ENCODE peak calls at places on chromosome 3, in six cellular contexts. Q, T, V, I, H and F are unnamed samples.

GRCh38 chr3:156378871-156379270 is 176.0 kb downstream of the SSR3 start:
- DNase-seq in Q (no peak), T (no peak), V (no peak), I (no peak), H (no peak), F (no peak)

GRCh38 chr3:43155464-43156121 is 49.7 kb upstream of the POMGNT2 start:
- DNase-seq in Q (peak), T (peak), V (no peak), I (no peak), H (peak), F (peak)

GRCh38 chr3:25513642-25514266 is 85.7 kb downstream of the RARB start:
- DNase-seq in Q (no peak), T (no peak), V (no peak), I (no peak), H (no peak), F (no peak)

GRCh38 chr3:182726258-182727142 is 66.8 kb upstream of the ATP11B start:
- DNase-seq in Q (no peak), T (no peak), V (no peak), I (no peak), H (no peak), F (peak)

GRCh38 chr3:66428733-66429132 is 72.1 kb downstream of the LRIG1 start:
- DNase-seq in Q (peak), T (peak), V (no peak), I (peak), H (peak), F (peak)

GRCh38 chr3:17505856-17506255 is 236.6 kb downstream of the TBC1D5 start:
- DNase-seq in Q (no peak), T (no peak), V (no peak), I (no peak), H (no peak), F (no peak)

GRCh38 chr3:49017978-49018706 is at the start of gene DALRD3:
- DNase-seq in Q (peak), T (peak), V (peak), I (no peak), H (peak), F (peak)

GRCh38 chr3:179149951-179150350 is 1.8 kb downstream of the PIK3CA start:
- DNase-seq in Q (no peak), T (no peak), V (no peak), I (no peak), H (no peak), F (no peak)

GRCh38 chr3:63869929-63870328 is 6.3 kb downstream of the ATXN7 start:
- DNase-seq in Q (no peak), T (no peak), V (no peak), I (no peak), H (no peak), F (no peak)

GRCh38 chr3:63875510-63875909 is 11.8 kb downstream of the ATXN7 start:
- DNase-seq in Q (no peak), T (no peak), V (no peak), I (no peak), H (no peak), F (no peak)

GRCh38 chr3:63870606-63871005 is 6.9 kb downstream of the ATXN7 start:
- DNase-seq in Q (no peak), T (no peak), V (no peak), I (no peak), H (no peak), F (no peak)

GRCh38 chr3:63874769-63875168 is 11.1 kb downstream of the ATXN7 start:
- DNase-seq in Q (no peak), T (no peak), V (no peak), I (no peak), H (no peak), F (no peak)

DNA sequence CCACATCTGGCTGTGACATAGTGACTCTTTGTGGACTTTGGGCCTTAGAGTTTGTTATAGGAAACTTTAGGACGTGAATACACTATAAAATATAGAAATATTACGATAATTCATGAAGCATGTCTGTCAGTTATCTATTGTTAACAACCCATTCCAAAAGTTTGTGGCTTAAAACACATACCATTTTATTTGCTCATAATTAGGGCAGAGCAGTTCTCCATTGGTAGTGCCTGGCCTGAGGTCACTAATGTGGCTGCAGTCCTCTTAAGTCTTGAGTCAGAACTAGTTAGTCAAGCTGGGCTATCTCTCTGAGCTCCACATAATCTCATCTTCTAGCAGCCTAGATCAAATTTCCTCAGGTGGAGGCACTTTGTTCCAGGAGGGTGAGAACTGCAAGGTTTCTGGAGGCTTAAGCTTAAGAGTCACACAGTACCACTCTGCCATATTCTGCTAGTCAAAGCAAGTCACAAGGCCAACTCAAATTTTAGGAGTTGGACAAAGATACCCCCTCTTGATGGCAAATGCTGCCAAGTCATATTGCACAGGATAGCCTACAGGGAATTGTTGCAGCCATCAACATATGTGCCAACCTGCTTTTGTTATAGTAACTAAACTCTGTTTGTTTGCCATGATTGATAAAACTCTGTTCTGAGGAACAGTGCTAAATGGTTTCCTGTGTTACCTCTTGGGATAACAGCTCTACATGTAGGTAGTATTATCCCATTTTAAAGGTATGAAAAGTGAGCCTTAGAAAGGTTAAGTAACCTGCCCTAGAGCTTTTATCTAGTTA is 8.7 kb downstream of the ATXN7 start:
- DNase-seq in Q (no peak), T (no peak), V (no peak), I (no peak), H (no peak), F (no peak)
- H3K27ac ChIP-seq in Q (no peak), T (no peak), V (no peak), I (no peak), H (no peak), F (no peak)

DNA sequence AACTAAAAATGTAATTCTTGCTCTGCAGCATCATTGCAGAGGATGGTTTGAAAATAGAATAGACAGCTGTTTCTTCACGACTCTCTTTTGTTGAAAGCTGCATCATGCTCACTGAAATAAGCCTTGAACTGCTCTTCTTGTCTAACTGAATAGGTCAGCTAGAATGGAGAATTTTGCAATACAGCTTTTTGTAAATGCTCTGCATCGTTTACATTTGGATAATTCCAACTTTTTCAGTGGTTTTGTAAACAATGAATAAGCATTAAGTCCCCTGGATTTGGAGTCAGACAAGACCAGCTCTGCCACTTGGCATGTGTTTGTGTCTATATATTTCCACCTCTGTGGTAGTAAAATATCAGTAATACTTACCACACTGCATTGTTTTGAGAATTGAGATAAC is 95.2 kb downstream of the PLSCR2 start:
- DNase-seq in Q (no peak), T (no peak), V (no peak), I (no peak), H (no peak), F (no peak)
- H3K27ac ChIP-seq in Q (no peak), T (no peak), V (no peak), I (no peak), H (no peak), F (no peak)

DNA sequence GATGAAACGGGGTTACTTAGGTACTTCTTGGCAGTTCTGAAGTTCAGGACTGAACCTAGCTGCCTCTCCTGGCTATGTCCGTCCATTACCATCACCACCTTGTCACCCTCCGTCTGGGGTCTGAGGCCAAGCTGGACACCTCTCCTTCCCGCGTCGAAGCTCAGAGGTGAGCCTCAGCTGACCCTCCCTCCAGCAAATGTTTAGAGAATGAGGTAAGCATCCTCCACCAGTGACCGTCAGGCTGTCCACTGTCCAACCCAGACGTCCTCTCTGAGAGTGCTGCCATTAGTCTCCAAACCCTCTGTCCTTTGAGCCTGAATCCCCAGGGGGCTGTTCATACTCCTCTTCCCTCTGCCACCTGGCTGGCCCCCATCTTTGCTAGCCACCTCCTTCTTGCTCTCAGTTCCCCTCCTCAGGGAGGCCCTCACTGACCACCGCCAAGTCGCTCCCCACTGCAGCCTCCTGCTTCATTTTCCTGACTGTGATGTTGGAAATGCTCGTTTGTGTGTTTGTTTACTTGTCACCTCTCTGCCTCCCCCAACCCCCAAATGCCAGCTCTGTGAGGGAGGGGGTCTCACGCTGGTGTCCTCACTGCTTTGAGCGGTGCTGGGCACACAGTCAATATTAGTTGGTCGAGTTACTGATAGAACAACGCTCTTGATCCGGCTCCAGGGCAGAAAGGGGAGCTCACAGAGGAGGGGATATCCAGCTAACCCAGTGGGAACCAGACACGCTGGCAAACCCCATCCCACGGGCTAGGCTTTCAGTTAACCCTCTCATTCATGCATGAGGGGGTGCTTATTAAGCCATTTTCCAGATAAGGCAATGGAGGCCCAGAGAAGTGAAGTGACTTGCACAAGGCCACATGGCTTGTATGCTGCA is 64.9 kb downstream of the IQSEC1 start:
- DNase-seq in Q (no peak), T (no peak), V (no peak), I (no peak), H (no peak), F (no peak)
- H3K27ac ChIP-seq in Q (no peak), T (no peak), V (peak), I (no peak), H (peak), F (no peak)

GRCh38 chr3:50227390-50228183 is 8.4 kb upstream of the GNAI2 start:
- DNase-seq in Q (peak), T (peak), V (peak), I (no peak), H (peak), F (peak)
- H3K27ac ChIP-seq in Q (peak), T (peak), V (peak), I (peak), H (peak), F (peak)

GRCh38 chr3:129196601-129197000 is 12.9 kb upstream of the CNBP start:
- DNase-seq in Q (no peak), T (no peak), V (no peak), I (no peak), H (no peak), F (no peak)

GRCh38 chr3:129195731-129196256 is 12.1 kb upstream of the CNBP start:
- DNase-seq in Q (peak), T (peak), V (no peak), I (peak), H (peak), F (no peak)

GRCh38 chr3:129199366-129199765 is 15.7 kb upstream of the CNBP start:
- DNase-seq in Q (no peak), T (no peak), V (no peak), I (no peak), H (no peak), F (no peak)

GRCh38 chr3:129197341-129197740 is 13.6 kb upstream of the CNBP start:
- DNase-seq in Q (no peak), T (peak), V (no peak), I (no peak), H (no peak), F (no peak)
- H3K27ac ChIP-seq in Q (peak), T (peak), V (peak), I (no peak), H (no peak), F (no peak)

GRCh38 chr3:30614943-30615342 is 8.5 kb downstream of the TGFBR2 start:
- DNase-seq in Q (no peak), T (no peak), V (no peak), I (no peak), H (no peak), F (no peak)

GRCh38 chr3:30617069-30617468 is 10.7 kb downstream of the TGFBR2 start:
- DNase-seq in Q (no peak), T (no peak), V (no peak), I (no peak), H (no peak), F (no peak)

GRCh38 chr3:30617653-30618052 is 11.3 kb downstream of the TGFBR2 start:
- DNase-seq in Q (no peak), T (no peak), V (no peak), I (no peak), H (no peak), F (no peak)

GRCh38 chr3:30615615-30616346 is 9.4 kb downstream of the TGFBR2 start:
- DNase-seq in Q (no peak), T (no peak), V (no peak), I (no peak), H (no peak), F (no peak)

DNA sequence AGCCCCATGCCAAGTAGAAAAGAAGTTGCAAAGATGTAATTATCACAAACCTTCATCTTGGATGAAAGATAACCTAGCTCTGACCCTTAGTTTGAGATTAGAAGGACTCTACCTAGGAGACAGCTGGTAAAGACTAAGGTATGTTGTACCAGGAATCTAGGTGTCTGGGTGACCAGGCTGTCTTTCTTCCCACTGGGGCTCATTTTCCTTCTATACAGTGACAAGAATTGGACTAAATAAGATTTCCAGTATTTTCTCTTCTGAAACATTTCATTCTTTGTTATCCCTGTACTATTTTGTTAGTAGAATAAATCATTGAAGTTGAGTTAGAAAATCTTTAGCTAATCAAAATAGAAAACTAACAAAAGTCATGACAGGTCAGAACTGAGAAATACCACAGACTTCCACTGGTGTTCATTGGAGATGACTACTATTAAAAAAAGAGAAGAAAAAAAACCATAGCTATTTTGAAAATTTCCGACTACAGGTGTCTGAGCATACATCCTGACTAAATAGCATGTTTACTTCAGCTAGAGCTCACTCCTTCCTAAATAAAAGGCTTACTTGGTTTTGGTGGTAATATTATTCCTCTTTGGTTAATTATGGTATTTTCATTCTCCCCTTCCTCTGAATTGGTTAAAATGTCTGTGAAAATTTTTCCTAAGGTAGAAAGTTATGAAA is 10.1 kb downstream of the TGFBR2 start:
- DNase-seq in Q (no peak), T (no peak), V (no peak), I (no peak), H (no peak), F (no peak)
- H3K27ac ChIP-seq in Q (no peak), T (no peak), V (peak), I (no peak), H (no peak), F (no peak)

GRCh38 chr3:58666683-58667082 is at the start of gene FAM3D:
- DNase-seq in Q (no peak), T (peak), V (no peak), I (no peak), H (peak), F (peak)
- H3K27ac ChIP-seq in Q (no peak), T (no peak), V (peak), I (no peak), H (peak), F (peak)

DNA sequence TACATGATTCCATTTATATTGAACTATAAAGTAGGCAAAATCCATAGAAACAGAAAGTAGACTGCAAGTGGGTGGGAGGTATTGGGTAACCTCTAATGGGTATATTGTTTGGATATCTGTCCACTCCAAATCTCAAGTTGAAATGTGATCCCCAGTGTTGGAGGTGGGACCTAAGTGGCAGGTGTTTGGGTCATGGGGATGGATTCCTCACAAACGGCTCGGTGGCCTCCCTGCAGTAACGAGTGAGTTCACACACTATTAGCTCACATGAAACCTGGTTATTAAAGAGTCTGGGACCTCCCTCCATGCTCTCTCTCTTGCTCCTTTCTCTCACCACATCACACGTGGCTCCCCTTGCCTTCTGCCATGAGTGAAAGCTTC is 31.8 kb downstream of the MKRN2 start:
- DNase-seq in Q (no peak), T (no peak), V (peak), I (no peak), H (peak), F (no peak)
- H3K27ac ChIP-seq in Q (peak), T (no peak), V (no peak), I (no peak), H (no peak), F (no peak)

DNA sequence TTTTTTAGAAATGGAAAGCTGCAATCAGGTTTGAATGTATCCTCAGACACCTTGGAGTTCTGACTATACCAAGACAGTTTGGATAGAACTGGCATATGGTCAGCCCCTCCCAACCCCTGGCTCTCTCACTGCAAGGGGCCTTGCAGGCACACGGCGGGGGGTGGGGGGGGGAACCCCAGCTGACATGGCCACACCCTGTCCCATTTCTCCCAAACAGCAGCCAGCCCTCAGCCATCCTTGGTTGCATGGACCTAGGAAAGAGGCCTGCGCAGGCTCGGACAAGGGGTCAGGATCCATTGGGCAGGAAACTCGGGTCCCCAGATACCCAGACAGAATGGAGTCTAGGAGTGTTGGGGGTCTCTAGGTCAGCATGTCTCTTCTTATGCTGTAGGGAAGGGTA is 14.5 kb downstream of the CAND2 start:
- DNase-seq in Q (no peak), T (no peak), V (no peak), I (no peak), H (no peak), F (no peak)
- H3K27ac ChIP-seq in Q (no peak), T (peak), V (no peak), I (no peak), H (no peak), F (no peak)

DNA sequence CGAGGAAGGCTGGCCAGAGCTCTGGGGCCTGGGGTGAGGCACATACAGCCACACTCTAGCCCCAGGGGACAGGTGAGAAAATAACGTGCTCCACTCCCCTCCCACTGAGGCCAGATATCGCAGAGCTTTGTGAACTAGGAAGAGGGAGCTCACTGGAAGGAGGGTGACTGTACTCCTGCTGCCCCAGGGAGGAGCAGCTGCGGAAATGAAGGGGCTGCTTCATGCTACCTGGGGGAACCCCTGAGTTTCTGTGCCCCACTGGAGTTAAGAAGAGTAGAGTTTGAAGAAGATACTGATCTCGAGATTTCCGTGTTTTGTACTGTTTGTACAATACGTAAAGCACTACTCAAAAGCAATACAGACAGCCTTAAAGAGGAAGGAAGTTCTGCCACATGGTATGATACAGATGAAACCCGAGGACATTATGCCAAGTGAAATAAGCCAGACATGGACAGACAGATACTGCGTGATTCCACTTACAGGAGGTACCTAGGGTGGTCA is 44.6 kb downstream of the CMTM6 start:
- DNase-seq in Q (no peak), T (no peak), V (no peak), I (no peak), H (no peak), F (no peak)
- H3K27ac ChIP-seq in Q (no peak), T (no peak), V (peak), I (no peak), H (peak), F (peak)